ENCODE peak calls at places on chromosomes 4 and X, in four cellular contexts. F is AML-193, G is mucosa of gallbladder, Q is fibroblast of mammary gland. N is an unnamed sample.
A peak's percentile ranks its signal among the peaks of the same experiment; 100 is the strongest.

GRCh38 chrX:108537005-108537404 is 97.4 kb downstream of the COL4A5 start:
- DNase-seq in F (peak; percentile 9), G (no peak), Q (peak; percentile 52), N (no peak)

GRCh38 chr4:150782311-150782710 is 200.4 kb downstream of the MAB21L2 start:
- DNase-seq in F (no peak), G (no peak), Q (no peak), N (no peak)

GRCh38 chr4:156765277-156765676 is 206.3 kb downstream of the PDGFC start:
- DNase-seq in F (no peak), G (no peak), Q (no peak), N (no peak)

GRCh38 chr4:108116423-108117168 is 52.1 kb downstream of the LEF1 start:
- DNase-seq in F (no peak), G (no peak), Q (no peak), N (no peak)

GRCh38 chr4:78059524-78059889 is 2.4 kb downstream of the FRAS1 start:
- DNase-seq in F (no peak), G (peak; percentile 68), Q (peak; percentile 85), N (no peak)

GRCh38 chr4:80806472-80806871 is 224.0 kb upstream of the BMP3 start:
- DNase-seq in F (no peak), G (no peak), Q (no peak), N (no peak)

GRCh38 chrX:13373807-13374187 is 53.9 kb upstream of the ATXN3L start:
- DNase-seq in F (no peak), G (no peak), Q (peak; percentile 81), N (no peak)

GRCh38 chr4:83231620-83232056 is 53.0 kb downstream of the COQ2 start:
- DNase-seq in F (peak; percentile 96), G (no peak), Q (peak; percentile 38), N (no peak)

GRCh38 chr4:19134685-19135084 is 1113.1 kb upstream of the LCORL start:
- DNase-seq in F (no peak), G (no peak), Q (no peak), N (no peak)

GRCh38 chrX:123450217-123450616 is 266.1 kb downstream of the GRIA3 start:
- DNase-seq in F (peak; percentile 1), G (no peak), Q (peak; percentile 17), N (no peak)

GRCh38 chr4:157012296-157012695 is 40.7 kb upstream of the PDGFC start:
- DNase-seq in F (no peak), G (no peak), Q (no peak), N (no peak)

GRCh38 chr4:47187608-47188007 is 156.2 kb downstream of the GABRB1 start:
- DNase-seq in F (no peak), G (no peak), Q (no peak), N (no peak)

GRCh38 chrX:49840679-49841078 is 11.6 kb downstream of the PAGE4 start:
- DNase-seq in F (peak; percentile 15), G (peak; percentile 15), Q (peak; percentile 38), N (peak; percentile 41)

GRCh38 chr4:169414913-169415312 is 144.2 kb upstream of the SH3RF1 start:
- DNase-seq in F (no peak), G (no peak), Q (no peak), N (no peak)

GRCh38 chr4:65999518-65999871 is 329.2 kb upstream of the EPHA5 start:
- DNase-seq in F (no peak), G (no peak), Q (no peak), N (no peak)

GRCh38 chr4:116343809-116344208 is 741.6 kb downstream of the TRAM1L1 start:
- DNase-seq in F (no peak), G (no peak), Q (no peak), N (no peak)

GRCh38 chr4:3399277-3400194 is 42.2 kb upstream of the HGFAC start:
- DNase-seq in F (no peak), G (no peak), Q (peak; percentile 45), N (no peak)

GRCh38 chrX:21946925-21947641 is 6.6 kb downstream of the SMS start:
- DNase-seq in F (no peak), G (no peak), Q (peak; percentile 53), N (no peak)

GRCh38 chrX:68183612-68184214 is 249.6 kb downstream of the OPHN1 start:
- DNase-seq in F (peak; percentile 9), G (no peak), Q (peak; percentile 57), N (no peak)

GRCh38 chr4:114601304-114602052 is 2.9 kb downstream of the UGT8 start:
- DNase-seq in F (no peak), G (no peak), Q (no peak), N (peak; percentile 4)

GRCh38 chr4:45442466-45442865 is 681.4 kb downstream of the GABRG1 start:
- DNase-seq in F (no peak), G (no peak), Q (peak; percentile 24), N (no peak)

GRCh38 chrX:140503714-140504351 is 1.0 kb downstream of the SOX3 start:
- DNase-seq in F (no peak), G (no peak), Q (no peak), N (no peak)

GRCh38 chrX:106415276-106415895 is 196.4 kb upstream of the RADX start:
- DNase-seq in F (no peak), G (no peak), Q (peak; percentile 28), N (no peak)

GRCh38 chrX:54807524-54808108 is at the start of gene MAGED2:
- DNase-seq in F (no peak), G (no peak), Q (peak; percentile 3), N (peak; percentile 24)